ENCODE peak calls at places on chromosomes 1 and 21, in four cellular contexts. I is neural progenitor cell, U is neuronal stem cell, F is AG04450. T is an unnamed sample.
A peak's percentile ranks its signal among the peaks of the same experiment; 100 is the strongest.

GRCh38 chr1:18407166-18408045 is 73.3 kb upstream of the KLHDC7A start:
- DNase-seq in I (no peak), F (no peak), U (no peak), T (no peak)

GRCh38 chr1:76390451-76390850 is 315.9 kb downstream of the ST6GALNAC3 start:
- DNase-seq in U (no peak), I (no peak), F (no peak), T (no peak)

GRCh38 chr1:14345925-14346550 is 252.4 kb upstream of the KAZN start:
- DNase-seq in F (no peak), I (no peak), U (no peak), T (no peak)

GRCh38 chr1:8423134-8423701 is 105.3 kb downstream of the SLC45A1 start:
- DNase-seq in F (no peak), U (no peak), I (peak; percentile 53), T (no peak)

GRCh38 chr1:5279127-5279526 is 624.7 kb downstream of the AJAP1 start:
- DNase-seq in U (no peak), I (no peak), F (no peak), T (no peak)

GRCh38 chr1:43121251-43121650 is 50.8 kb downstream of the EBNA1BP2 start:
- DNase-seq in I (no peak), F (no peak), U (no peak), T (no peak)

GRCh38 chr1:245856944-245857531 is 650.0 kb downstream of the SMYD3 start:
- DNase-seq in I (no peak), F (no peak), U (no peak), T (peak; percentile 51)

GRCh38 chr1:115065021-115065420 is 24.3 kb downstream of the TSPAN2 start:
- DNase-seq in I (no peak), U (no peak), F (no peak), T (no peak)

GRCh38 chr21:41752231-41752681 is 14.6 kb downstream of the RIPK4 start:
- DNase-seq in I (no peak), U (no peak), F (no peak), T (peak; percentile 65)

GRCh38 chr1:13855554-13855953 is 155.6 kb downstream of the PRDM2 start:
- DNase-seq in I (no peak), U (no peak), F (no peak), T (no peak)

GRCh38 chr21:33490991-33491372 is 534 bp downstream of the DNAJC28 start:
- DNase-seq in I (peak; percentile 10), F (no peak), U (no peak), T (no peak)

GRCh38 chr1:25523512-25523911 is 19.9 kb upstream of the LDLRAP1 start:
- DNase-seq in U (peak; percentile 51), F (no peak), I (peak; percentile 38), T (no peak)

GRCh38 chr1:6657138-6657537 is 32.5 kb downstream of the THAP3 start:
- DNase-seq in I (no peak), U (no peak), F (no peak), T (no peak)

GRCh38 chr1:205430631-205431305 is 8.9 kb upstream of the LEMD1 start:
- DNase-seq in F (no peak), U (peak; percentile 64), I (peak; percentile 76), T (no peak)

GRCh38 chr21:38351961-38352521 is 95.2 kb downstream of the KCNJ15 start:
- DNase-seq in U (no peak), I (no peak), F (peak; percentile 67), T (peak; percentile 49)

GRCh38 chr1:205983925-205984725 is 19.1 kb downstream of the RAB7B start:
- DNase-seq in I (peak; percentile 79), F (peak; percentile 16), U (peak; percentile 39), T (peak; percentile 88)

GRCh38 chr1:60228253-60228594 is 154.7 kb upstream of the C1orf87 start:
- DNase-seq in F (no peak), U (no peak), I (no peak), T (no peak)

GRCh38 chr1:82836246-82836645 is 1035.5 kb downstream of the ADGRL2 start:
- DNase-seq in U (no peak), F (no peak), I (no peak), T (no peak)

GRCh38 chr1:29800522-29800956 is 564.2 kb downstream of the PTPRU start:
- DNase-seq in I (no peak), F (no peak), U (no peak), T (peak; percentile 50)

GRCh38 chr1:94876362-94876761 is 50.5 kb downstream of the CNN3 start:
- DNase-seq in I (no peak), U (no peak), F (no peak), T (peak; percentile 82)

GRCh38 chr1:93681095-93681548 is 515 bp downstream of the BCAR3 start:
- DNase-seq in F (no peak), U (no peak), I (no peak), T (no peak)

GRCh38 chr1:230826166-230826875 is 42.0 kb downstream of the C1orf198 start:
- DNase-seq in I (no peak), U (no peak), F (no peak), T (no peak)

GRCh38 chr1:59346429-59346828 is 49.5 kb downstream of the FGGY start:
- DNase-seq in F (no peak), U (no peak), I (no peak), T (no peak)

GRCh38 chr1:58358311-58358710 is 188.2 kb downstream of the OMA1 start:
- DNase-seq in F (no peak), U (no peak), I (no peak), T (no peak)

GRCh38 chr1:218384576-218384975 is 39.4 kb downstream of the TGFB2 start:
- DNase-seq in I (no peak), F (no peak), U (no peak), T (no peak)

GRCh38 chr1:19086176-19086875 is 123.7 kb downstream of the UBR4 start:
- DNase-seq in F (no peak), I (no peak), U (no peak), T (no peak)

GRCh38 chr1:13228343-13228781 is 2.4 kb upstream of the PRAMEF18 start:
- DNase-seq in I (no peak), U (no peak), F (no peak), T (no peak)

GRCh38 chr1:203467550-203467921 is 8.1 kb upstream of the PRELP start:
- DNase-seq in U (no peak), I (no peak), F (no peak), T (no peak)

GRCh38 chr1:77031101-77031662 is 163.9 kb downstream of the ST6GALNAC5 start:
- DNase-seq in I (no peak), U (no peak), F (peak; percentile 24), T (peak; percentile 24)

GRCh38 chr1:222105393-222105737 is 363.5 kb upstream of the DUSP10 start:
- DNase-seq in F (no peak), U (no peak), I (no peak), T (no peak)

GRCh38 chr1:109931189-109931672 is 20.6 kb downstream of the CSF1 start:
- DNase-seq in F (no peak), U (peak; percentile 91), I (peak; percentile 97), T (no peak)

GRCh38 chr1:152110365-152110859 is 4.8 kb downstream of the TCHH start:
- DNase-seq in F (no peak), U (no peak), I (peak; percentile 28), T (no peak)

GRCh38 chr1:236137285-236137852 is 5.0 kb upstream of the GPR137B start:
- DNase-seq in F (no peak), U (no peak), I (no peak), T (no peak)

GRCh38 chr21:38817371-38818335 is 11.9 kb downstream of the ETS2 start:
- DNase-seq in F (no peak), I (no peak), U (no peak), T (no peak)

GRCh38 chr1:29824478-29825273 is 588.4 kb downstream of the PTPRU start:
- DNase-seq in U (no peak), I (peak; percentile 28), F (no peak), T (no peak)

GRCh38 chr1:167666416-167666815 is 36.4 kb downstream of the RCSD1 start:
- DNase-seq in F (no peak), I (no peak), U (no peak), T (no peak)

GRCh38 chr1:230284891-230285290 is 141.2 kb downstream of the PGBD5 start:
- DNase-seq in F (no peak), I (no peak), U (no peak), T (no peak)

GRCh38 chr1:113140588-113141446 is 67.8 kb downstream of the LRIG2 start:
- DNase-seq in F (peak; percentile 21), U (peak; percentile 64), I (peak; percentile 86), T (no peak)

GRCh38 chr21:32381571-32381970 is 11.2 kb downstream of the URB1 start:
- DNase-seq in F (no peak), I (no peak), U (no peak), T (no peak)

GRCh38 chr21:32380940-32381339 is 11.9 kb downstream of the URB1 start:
- DNase-seq in U (no peak), F (no peak), I (no peak), T (no peak)

GRCh38 chr21:32377991-32378390 is 14.8 kb downstream of the URB1 start:
- DNase-seq in F (no peak), I (no peak), U (no peak), T (no peak)

GRCh38 chr21:32378956-32379355 is 13.9 kb downstream of the URB1 start:
- DNase-seq in U (no peak), I (no peak), F (no peak), T (no peak)

GRCh38 chr21:32377506-32377905 is 15.3 kb downstream of the URB1 start:
- DNase-seq in U (no peak), F (no peak), I (no peak), T (no peak)
- H3K27ac ChIP-seq in U (no peak overlapping the region), F (no peak overlapping the region), I (no peak overlapping the region), T (no peak overlapping the region)

DNA sequence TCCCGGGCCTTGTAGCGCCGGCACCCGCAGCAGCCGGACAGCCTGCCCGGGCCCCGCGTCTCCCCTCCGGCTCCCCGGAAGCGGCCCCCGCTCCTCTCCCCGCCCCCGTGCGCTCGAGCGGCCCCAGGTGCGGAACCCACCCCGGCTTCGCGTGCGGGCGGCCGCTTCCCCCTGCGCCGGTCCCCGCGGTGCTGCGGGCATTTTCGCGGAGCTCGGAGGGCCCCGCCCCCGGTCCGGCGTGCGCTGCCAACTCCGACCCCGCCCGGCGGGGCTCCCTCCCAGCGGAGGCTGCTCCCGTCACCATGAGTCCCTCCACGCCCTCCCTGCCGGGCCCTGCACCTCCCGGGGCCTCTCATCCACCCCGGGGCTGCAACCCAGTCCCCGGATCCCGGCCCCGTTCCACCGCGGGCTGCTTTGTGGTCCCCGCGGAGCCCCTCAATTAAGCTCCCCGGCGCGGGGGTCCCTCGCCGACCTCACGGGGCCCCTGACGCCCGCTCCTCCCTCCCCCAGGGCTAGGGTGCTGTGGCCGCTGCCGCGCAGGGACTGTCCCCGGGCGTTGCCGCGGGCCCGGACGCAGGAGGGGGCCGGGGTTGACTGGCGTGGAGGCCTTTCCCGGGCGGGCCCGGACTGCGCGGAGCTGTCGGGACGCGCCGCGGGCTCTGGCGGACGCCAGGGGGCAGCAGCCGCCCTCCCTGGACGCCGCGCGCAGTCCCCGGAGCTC is 159.4 kb downstream of the RUNX1 start:
- DNase-seq in I (peak; percentile 90), F (no peak), U (no peak), T (no peak)
- H3K27ac ChIP-seq in I (no peak overlapping the region), F (peak overlapping the region; percentile 94), U (no peak overlapping the region), T (peak overlapping the region; percentile 97)

GRCh38 chr1:155218854-155219591 is 10.5 kb downstream of the MTX1 start:
- DNase-seq in F (no peak), U (no peak), I (peak; percentile 78), T (no peak)
- H3K27ac ChIP-seq in F (no peak overlapping the region), U (no peak overlapping the region), I (no peak overlapping the region), T (peak overlapping the region; percentile 85)

GRCh38 chr1:27001570-27002360 is 8.3 kb downstream of the TRNP1 start:
- DNase-seq in F (no peak), U (no peak), I (no peak), T (peak; percentile 36)
- H3K27ac ChIP-seq in F (peak overlapping the region; percentile 21), U (peak overlapping the region; percentile 24), I (no peak overlapping the region), T (peak overlapping the region; percentile 95)